ENCODE peak calls at places on chromosomes 4 and X, in five cellular contexts. W is fibroblast of lung, X is osteoblast, N is OCI-LY7, F is K562. G is an unnamed sample.

GRCh38 chr4:121199742-121200561 is 35.8 kb upstream of the TNIP3 start:
- DNase-seq in F (no peak), N (no peak), W (no peak), X (no peak), G (no peak)

GRCh38 chr4:16915956-16916355 is 17.5 kb upstream of the LDB2 start:
- DNase-seq in N (no peak), F (no peak), W (no peak), X (no peak), G (no peak)

GRCh38 chrX:133475521-133475920 is 60.2 kb upstream of the GPC4 start:
- DNase-seq in N (no peak), F (no peak), X (no peak), W (peak), G (no peak)

GRCh38 chr4:128359422-128359821 is 71.8 kb upstream of the PGRMC2 start:
- DNase-seq in N (no peak), X (no peak), F (no peak), W (no peak), G (no peak)

GRCh38 chr4:104494161-104494560 is 533 bp downstream of the CXXC4 start:
- DNase-seq in N (no peak), W (no peak), F (no peak), X (peak), G (no peak)

GRCh38 chr4:125085-125820 is 952 bp downstream of the ZNF718 start:
- DNase-seq in F (peak), N (peak), W (peak), X (peak), G (peak)

GRCh38 chr4:54585321-54586000 is 72.3 kb upstream of the KIT start:
- DNase-seq in N (no peak), X (no peak), W (no peak), F (peak), G (no peak)

GRCh38 chrX:15376956-15377355 is 7.3 kb downstream of the VEGFD start:
- DNase-seq in N (no peak), X (no peak), F (no peak), W (no peak), G (no peak)

GRCh38 chr4:4640692-4641091 is 98.8 kb upstream of the STX18 start:
- DNase-seq in F (no peak), N (no peak), W (no peak), X (peak), G (no peak)

GRCh38 chr4:86934772-86935498 is at the start of gene AFF1:
- DNase-seq in N (peak), X (peak), F (peak), W (peak), G (peak)

GRCh38 chr4:86935833-86936721 is 1.3 kb downstream of the AFF1 start:
- DNase-seq in F (peak), W (peak), X (peak), N (peak), G (peak)

GRCh38 chr4:86934147-86934771 is 552 bp upstream of the AFF1 start:
- DNase-seq in W (no peak), N (no peak), F (peak), X (peak), G (no peak)

GRCh38 chr4:86939123-86939522 is 4.3 kb downstream of the AFF1 start:
- DNase-seq in W (no peak), X (no peak), N (peak), F (no peak), G (no peak)

GRCh38 chr4:86935499-86935832 is 655 bp downstream of the AFF1 start:
- DNase-seq in N (no peak), W (no peak), X (no peak), F (peak), G (no peak)
- H3K27ac ChIP-seq in N (peak), W (peak), X (peak), F (peak), G (peak)

GRCh38 chrX:7085879-7086278 is 61.6 kb upstream of the STS start:
- DNase-seq in F (no peak), N (no peak), X (no peak), W (no peak), G (no peak)

GRCh38 chrX:7083468-7084396 is 63.8 kb upstream of the STS start:
- DNase-seq in F (peak), X (no peak), N (peak), W (peak), G (peak)

GRCh38 chrX:7088968-7089615 is 58.4 kb upstream of the STS start:
- DNase-seq in F (peak), W (no peak), X (no peak), N (peak), G (no peak)

GRCh38 chrX:7084841-7085240 is 62.7 kb upstream of the STS start:
- DNase-seq in X (no peak), F (no peak), W (no peak), N (peak), G (no peak)

DNA sequence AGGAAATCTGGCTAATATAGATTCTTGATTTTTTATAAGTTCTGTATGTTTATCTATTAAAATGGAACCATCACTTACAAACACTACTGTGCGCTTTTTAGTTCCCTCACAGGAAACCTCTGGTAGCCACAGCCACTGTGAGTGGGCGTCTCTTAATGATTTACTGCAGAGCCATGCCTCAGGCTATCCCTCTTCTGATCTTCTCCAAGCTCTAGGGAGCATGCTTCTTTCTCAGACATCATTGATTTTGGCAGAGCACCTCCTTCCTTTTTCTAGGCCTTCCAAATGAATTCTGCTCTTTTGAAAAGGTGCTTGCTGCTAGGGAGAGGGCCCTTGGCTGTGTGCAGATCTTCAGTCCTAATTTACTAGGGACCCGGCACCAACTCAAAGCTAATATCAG is 61.1 kb upstream of the STS start:
- DNase-seq in X (no peak), F (peak), N (no peak), W (no peak), G (no peak)
- H3K4me2 ChIP-seq in X (no peak), F (no peak), N (peak), W (no peak), G (no peak)

GRCh38 chr4:102500371-102501175 is 586 bp upstream of the NFKB1 start:
- DNase-seq in N (peak), X (peak), F (peak), W (peak), G (no peak)
- H3K27ac ChIP-seq in N (peak), X (peak), F (peak), W (peak), G (peak)

GRCh38 chrX:39975094-39975865 is 122.5 kb downstream of the BCOR start:
- DNase-seq in W (no peak), N (no peak), X (no peak), F (no peak), G (no peak)
- H3K4me2 ChIP-seq in W (no peak), N (no peak), X (no peak), F (no peak), G (no peak)

GRCh38 chr4:152674359-152674758 is 5.4 kb downstream of the TMEM154 start:
- DNase-seq in F (no peak), X (no peak), N (no peak), W (no peak), G (no peak)

GRCh38 chr4:152679414-152680281 is at the start of gene TMEM154:
- DNase-seq in W (peak), F (peak), X (peak), N (peak), G (peak)

GRCh38 chr4:152673489-152673888 is 6.3 kb downstream of the TMEM154 start:
- DNase-seq in X (no peak), F (no peak), N (no peak), W (no peak), G (no peak)

GRCh38 chr4:152678841-152679240 is 956 bp downstream of the TMEM154 start:
- DNase-seq in X (no peak), N (peak), W (no peak), F (no peak), G (no peak)

GRCh38 chr4:152676052-152676854 is 3.5 kb downstream of the TMEM154 start:
- DNase-seq in N (peak), W (no peak), F (no peak), X (no peak), G (no peak)
- H3K27ac ChIP-seq in N (peak), W (no peak), F (no peak), X (no peak), G (no peak)

GRCh38 chr4:182147391-182147790 is 95.8 kb upstream of the TENM3 start:
- DNase-seq in W (no peak), X (no peak), N (no peak), F (no peak), G (no peak)

GRCh38 chr4:182143822-182144620 is 99.2 kb upstream of the TENM3 start:
- DNase-seq in F (no peak), X (peak), N (no peak), W (peak), G (no peak)

GRCh38 chr4:182144621-182145359 is 98.4 kb upstream of the TENM3 start:
- DNase-seq in F (no peak), W (peak), N (no peak), X (peak), G (no peak)

GRCh38 chr4:182143086-182143821 is 99.9 kb upstream of the TENM3 start:
- DNase-seq in X (peak), N (no peak), W (peak), F (no peak), G (no peak)

GRCh38 chr4:182145360-182145905 is 97.8 kb upstream of the TENM3 start:
- DNase-seq in F (no peak), W (peak), X (peak), N (no peak), G (no peak)
- H3K4me2 ChIP-seq in F (no peak), W (peak), X (peak), N (no peak), G (no peak)

GRCh38 chr4:183955666-183956065 is 50.6 kb downstream of the STOX2 start:
- DNase-seq in X (no peak), F (no peak), N (no peak), W (no peak), G (no peak)
- H3K27ac ChIP-seq in X (no peak), F (no peak), N (no peak), W (no peak), G (no peak)

G was measured in PC-9.